ENCODE peak calls at places on chromosomes 7 and 10, in four cellular contexts. G, T, X and J are unnamed samples.

GRCh38 chr10:96863922-96864543 is 31.9 kb downstream of the LCOR start:
- DNase-seq in X (no peak), T (no peak), G (no peak), J (no peak)

GRCh38 chr10:65903620-65904019 is 1022.2 kb upstream of the LRRTM3 start:
- DNase-seq in G (no peak), T (no peak), X (no peak), J (no peak)

GRCh38 chr10:70714245-70714644 is 41.9 kb downstream of the ADAMTS14 start:
- DNase-seq in G (no peak), X (no peak), T (no peak), J (no peak)

GRCh38 chr10:90775351-90776028 is 82.3 kb downstream of the HTR7 start:
- DNase-seq in G (no peak), T (no peak), X (no peak), J (no peak)

GRCh38 chr10:30028006-30028441 is 31.4 kb downstream of the JCAD start:
- DNase-seq in G (no peak), T (peak), X (no peak), J (no peak)

GRCh38 chr10:103765168-103765567 is 90.2 kb downstream of the SH3PXD2A start:
- DNase-seq in G (no peak), T (no peak), X (no peak), J (no peak)

GRCh38 chr10:126948355-126949160 is 43.3 kb downstream of the DOCK1 start:
- DNase-seq in G (no peak), T (no peak), X (no peak), J (no peak)

GRCh38 chr10:23326541-23327307 is 17.9 kb downstream of the C10orf67 start:
- DNase-seq in G (no peak), T (no peak), X (no peak), J (no peak)

GRCh38 chr7:4998830-4999768 is 40.1 kb upstream of the MMD2 start:
- DNase-seq in G (no peak), X (no peak), T (no peak), J (no peak)

GRCh38 chr10:24008164-24009066 is 200.5 kb upstream of the KIAA1217 start:
- DNase-seq in G (no peak), X (no peak), T (no peak), J (no peak)

GRCh38 chr10:34612446-34612845 is 202.7 kb downstream of the PARD3 start:
- DNase-seq in T (no peak), X (no peak), G (no peak), J (no peak)

GRCh38 chr7:1716263-1717094 is 46.4 kb downstream of the ELFN1 start:
- DNase-seq in X (no peak), T (no peak), G (no peak), J (no peak)

GRCh38 chr7:142030294-142030693 is 34.6 kb downstream of the MGAM start:
- DNase-seq in T (no peak), X (no peak), G (no peak), J (no peak)

GRCh38 chr10:21281173-21281572 is 244.3 kb downstream of the SKIDA1 start:
- DNase-seq in G (no peak), X (no peak), T (no peak), J (no peak)

GRCh38 chr10:50554381-50554994 is 69.3 kb downstream of the SGMS1 start:
- DNase-seq in G (no peak), X (no peak), T (no peak), J (no peak)

GRCh38 chr10:123721441-123722049 is 55.4 kb downstream of the GPR26 start:
- DNase-seq in G (no peak), X (no peak), T (no peak), J (no peak)

GRCh38 chr10:44933451-44933850 is 22.3 kb downstream of the TMEM72 start:
- DNase-seq in X (no peak), T (no peak), G (no peak), J (no peak)

GRCh38 chr10:71856619-71857018 is 5.6 kb upstream of the PSAP start:
- DNase-seq in G (no peak), X (no peak), T (no peak), J (no peak)

GRCh38 chr10:12782537-12782936 is 219.0 kb downstream of the CCDC3 start:
- DNase-seq in T (no peak), X (peak), G (no peak), J (peak)

GRCh38 chr10:11899067-11899876 is 76.1 kb downstream of the PROSER2 start:
- DNase-seq in G (no peak), T (no peak), X (no peak), J (no peak)

GRCh38 chr7:68875857-68876256 is 722.4 kb upstream of the AUTS2 start:
- DNase-seq in G (no peak), X (no peak), T (no peak), J (no peak)

GRCh38 chr7:42914009-42914725 is 2.3 kb upstream of the C7orf25 start:
- DNase-seq in T (no peak), X (no peak), G (no peak), J (no peak)

GRCh38 chr7:2037301-2037804 is 195.4 kb downstream of the MAD1L1 start:
- DNase-seq in X (no peak), G (no peak), T (no peak), J (no peak)

GRCh38 chr7:27198871-27199801 is 755 bp downstream of the HOXA13 start:
- DNase-seq in G (no peak), T (no peak), X (no peak), J (no peak)

GRCh38 chr10:110326351-110327032 is 21.8 kb upstream of the SMNDC1 start:
- DNase-seq in X (no peak), T (no peak), G (peak), J (no peak)

GRCh38 chr7:46468753-46469356 is 547.8 kb upstream of the IGFBP3 start:
- DNase-seq in T (peak), X (no peak), G (no peak), J (peak)

GRCh38 chr10:133226251-133226808 is 3.7 kb upstream of the UTF1 start:
- DNase-seq in X (no peak), G (no peak), T (no peak), J (no peak)

GRCh38 chr7:151136515-151136908 is 31.0 kb downstream of the GBX1 start:
- DNase-seq in X (no peak), G (no peak), T (no peak), J (no peak)

GRCh38 chr7:42869131-42870020 is 42.5 kb downstream of the C7orf25 start:
- DNase-seq in G (no peak), T (peak), X (no peak), J (no peak)

GRCh38 chr7:126286317-126286716 is 966.4 kb downstream of the GRM8 start:
- DNase-seq in T (no peak), X (no peak), G (no peak), J (no peak)